ENCODE peak calls at places on chromosomes 13 and 19, in nine cellular contexts. W is endodermal cell, D is mesendoderm, K is RCC 7860, P is SJCRH30, O is GM20000, R is NCI-H345, M is IMR-90, Y is MV-4-11. X is an unnamed sample.

GRCh38 chr19:10238172-10238783 is 7.1 kb upstream of the S1PR2 start:
- DNase-seq in W (no peak), D (no peak), O (no peak), P (no peak), Y (no peak), M (peak), K (no peak), R (peak), X (peak)

GRCh38 chr19:8302734-8303133 is 5.4 kb downstream of the CD320 start:
- DNase-seq in P (peak), Y (no peak), W (no peak), O (no peak), K (no peak), R (no peak), D (no peak), M (no peak), X (no peak)

GRCh38 chr13:20828540-20829364 is 55.0 kb upstream of the EEF1AKMT1 start:
- DNase-seq in R (peak), Y (peak), K (peak), D (peak), M (peak), P (peak), O (peak), W (no peak), X (peak)

GRCh38 chr13:65855276-65855675 is 1374.9 kb downstream of the PCDH9 start:
- DNase-seq in M (peak), R (no peak), Y (peak), K (no peak), O (no peak), W (peak), P (no peak), D (peak), X (peak)

GRCh38 chr19:45884682-45885555 is 1.0 kb downstream of the IRF2BP1 start:
- DNase-seq in W (peak), P (peak), R (no peak), D (peak), Y (no peak), K (no peak), M (no peak), O (peak), X (no peak)

GRCh38 chr13:68257111-68257842 is 1027.1 kb upstream of the PCDH9 start:
- DNase-seq in P (peak), W (no peak), O (no peak), Y (peak), D (peak), M (no peak), K (no peak), R (no peak), X (no peak)

GRCh38 chr19:35223084-35223790 is 5.3 kb downstream of the FAM187B start:
- DNase-seq in O (no peak), W (no peak), R (no peak), M (no peak), Y (peak), K (no peak), D (no peak), P (no peak), X (no peak)

GRCh38 chr19:41244117-41244516 is 20.1 kb upstream of the HNRNPUL1 start:
- DNase-seq in Y (no peak), P (no peak), D (no peak), O (no peak), R (no peak), K (no peak), W (no peak), M (no peak), X (no peak)

GRCh38 chr13:23399254-23399796 is 34.2 kb downstream of the SACS start:
- DNase-seq in D (peak), O (no peak), Y (peak), W (peak), R (no peak), K (no peak), P (no peak), M (no peak), X (no peak)

GRCh38 chr19:5480427-5480836 is 25.2 kb downstream of the ZNRF4 start:
- DNase-seq in M (no peak), O (peak), K (no peak), Y (no peak), D (peak), W (peak), P (peak), R (peak), X (peak)

GRCh38 chr19:1252818-1253513 is 4.6 kb downstream of the MIDN start:
- DNase-seq in D (peak), W (peak), P (peak), O (peak), K (peak), M (peak), Y (peak), R (peak), X (peak)

GRCh38 chr13:66689628-66690027 is 540.5 kb downstream of the PCDH9 start:
- DNase-seq in M (peak), Y (no peak), K (no peak), W (no peak), D (peak), O (no peak), P (peak), R (peak), X (peak)

GRCh38 chr13:49439609-49440008 is 4.3 kb downstream of the CAB39L start:
- DNase-seq in Y (no peak), K (no peak), D (no peak), P (no peak), W (no peak), R (no peak), M (no peak), O (no peak), X (no peak)

GRCh38 chr19:10603084-10603872 is 16.2 kb upstream of the AP1M2 start:
- DNase-seq in W (peak), K (no peak), O (peak), M (no peak), D (peak), R (no peak), Y (no peak), P (peak), X (no peak)

GRCh38 chr13:106906431-106906996 is 338.6 kb upstream of the ARGLU1 start:
- DNase-seq in M (no peak), D (no peak), P (no peak), O (no peak), R (no peak), Y (no peak), W (no peak), K (no peak), X (no peak)

GRCh38 chr13:29865934-29866333 is 15.5 kb upstream of the UBL3 start:
- DNase-seq in M (no peak), Y (no peak), O (no peak), W (no peak), D (no peak), P (no peak), K (no peak), R (no peak), X (no peak)

GRCh38 chr19:57382806-57383488 is 6.7 kb upstream of the ZNF548 start:
- DNase-seq in M (peak), R (no peak), K (no peak), O (no peak), P (no peak), D (no peak), Y (no peak), W (no peak), X (peak)

GRCh38 chr19:41116261-41116660 is 2.0 kb downstream of the CYP2F1 start:
- DNase-seq in O (no peak), R (no peak), K (no peak), P (no peak), D (no peak), W (no peak), M (no peak), Y (no peak), X (no peak)

GRCh38 chr19:29819986-29820385 is 8.2 kb downstream of the CCNE1 start:
- DNase-seq in Y (no peak), M (no peak), K (no peak), W (no peak), O (no peak), D (no peak), P (no peak), R (no peak), X (no peak)

GRCh38 chr19:58513694-58514563 is 2.1 kb upstream of the SLC27A5 start:
- DNase-seq in K (no peak), W (peak), M (peak), D (peak), P (no peak), Y (peak), O (peak), R (peak), X (peak)

GRCh38 chr19:15584541-15585115 is 30.4 kb upstream of the CYP4F8 start:
- DNase-seq in P (peak), R (peak), O (peak), K (peak), Y (peak), W (peak), D (peak), M (peak), X (peak)

GRCh38 chr19:52190679-52191293 is 934 bp downstream of the PPP2R1A start:
- DNase-seq in K (no peak), Y (no peak), O (no peak), D (peak), P (peak), W (peak), R (no peak), M (peak), X (peak)

GRCh38 chr13:43036386-43037220 is 13.2 kb downstream of the DNAJC15 start:
- DNase-seq in O (no peak), M (no peak), Y (no peak), K (no peak), P (peak), R (no peak), W (no peak), D (peak), X (peak)

GRCh38 chr13:30049692-30050091 is 199.3 kb upstream of the UBL3 start:
- DNase-seq in O (no peak), D (no peak), M (no peak), K (no peak), R (no peak), W (no peak), Y (no peak), P (no peak), X (no peak)

GRCh38 chr13:36344173-36344572 is 2.0 kb downstream of the SPART start:
- DNase-seq in O (no peak), P (no peak), Y (peak), W (no peak), R (no peak), M (peak), D (peak), K (peak), X (peak)

GRCh38 chr13:42063105-42063504 is 14.7 kb downstream of the DGKH start:
- DNase-seq in R (no peak), P (no peak), D (peak), O (no peak), W (peak), K (no peak), Y (no peak), M (no peak), X (no peak)

GRCh38 chr13:95256086-95256485 is 45.2 kb downstream of the ABCC4 start:
- DNase-seq in R (no peak), K (peak), D (peak), O (no peak), W (no peak), P (peak), M (peak), Y (no peak), X (peak)

GRCh38 chr13:87331178-87331577 is 340.0 kb upstream of the SLITRK5 start:
- DNase-seq in O (no peak), K (no peak), D (no peak), P (no peak), Y (no peak), M (no peak), R (no peak), W (no peak), X (no peak)

GRCh38 chr19:47428177-47428894 is 9.0 kb upstream of the MEIS3 start:
- DNase-seq in K (peak), D (peak), O (peak), P (peak), Y (peak), M (peak), R (peak), W (peak), X (peak)

GRCh38 chr19:29704562-29705558 is 10.2 kb downstream of the C19orf12 start:
- DNase-seq in M (no peak), P (no peak), D (no peak), K (no peak), W (no peak), R (no peak), Y (no peak), O (peak), X (no peak)

GRCh38 chr19:52507266-52507665 is 20.2 kb upstream of the ZNF808 start:
- DNase-seq in O (no peak), M (no peak), R (no peak), D (no peak), W (no peak), P (no peak), K (no peak), Y (no peak), X (no peak)

GRCh38 chr13:48838193-48839000 is 137.3 kb upstream of the FNDC3A start:
- DNase-seq in W (no peak), Y (no peak), P (no peak), O (no peak), R (no peak), D (peak), M (peak), K (no peak), X (peak)

GRCh38 chr19:18771328-18772242 is 19.5 kb downstream of the COMP start:
- DNase-seq in R (no peak), O (peak), P (peak), Y (no peak), M (no peak), K (no peak), W (peak), D (peak), X (no peak)

GRCh38 chr19:3325451-3325850 is 40.9 kb upstream of the NFIC start:
- DNase-seq in M (no peak), P (no peak), R (no peak), W (no peak), O (no peak), K (no peak), Y (no peak), D (no peak), X (no peak)

GRCh38 chr19:2015611-2015950 is at the start of gene BTBD2:
- DNase-seq in P (peak), W (peak), R (peak), M (peak), D (peak), K (peak), Y (peak), O (no peak), X (peak)